ENCODE peak calls at places on chromosomes 11 and 22, in five cellular contexts. One of them, this sample, is unnamed.
A peak's percentile ranks its signal among the peaks of the same experiment; 100 is the strongest.

GRCh38 chr22:27885977-27886842 is 32.8 kb downstream of the PITPNB start:
- DNase-seq in AG04450: peak; percentile 91
- DNase-seq in activated CD4-positive, alpha-beta T cell treated with anti-CD3 and anti-CD28 coated beads, Interleukin-2, amount 10 ng/mL, durations not matched to agents 7 days and 5 days: peak; percentile 55
- DNase-seq in NCI-H1417: peak; percentile 5
- DNase-seq in NCI-H1092 treated with DMSO at 0.1 percent for 48 hours: no peak
- DNase-seq in this sample: peak; percentile 57

GRCh38 chr11:117980716-117981115 is 5.5 kb upstream of the IL10RA start:
- DNase-seq in AG04450: no peak
- DNase-seq in activated CD4-positive, alpha-beta T cell treated with anti-CD3 and anti-CD28 coated beads, Interleukin-2, amount 10 ng/mL, durations not matched to agents 7 days and 5 days: no peak
- DNase-seq in NCI-H1417: no peak
- DNase-seq in NCI-H1092 treated with DMSO at 0.1 percent for 48 hours: no peak
- DNase-seq in this sample: no peak

GRCh38 chr11:111961389-111962300 is 24.5 kb downstream of the DIXDC1 start:
- DNase-seq in AG04450: no peak
- DNase-seq in activated CD4-positive, alpha-beta T cell treated with anti-CD3 and anti-CD28 coated beads, Interleukin-2, amount 10 ng/mL, durations not matched to agents 7 days and 5 days: no peak
- DNase-seq in NCI-H1417: no peak
- DNase-seq in NCI-H1092 treated with DMSO at 0.1 percent for 48 hours: no peak
- DNase-seq in this sample: no peak

GRCh38 chr11:87859583-87859982 is 315.7 kb downstream of the RAB38 start:
- DNase-seq in AG04450: no peak
- DNase-seq in activated CD4-positive, alpha-beta T cell treated with anti-CD3 and anti-CD28 coated beads, Interleukin-2, amount 10 ng/mL, durations not matched to agents 7 days and 5 days: no peak
- DNase-seq in NCI-H1417: no peak
- DNase-seq in NCI-H1092 treated with DMSO at 0.1 percent for 48 hours: peak; percentile 17
- DNase-seq in this sample: no peak

GRCh38 chr22:40648386-40648785 is 11.9 kb upstream of the MRTFA start:
- DNase-seq in AG04450: no peak
- DNase-seq in activated CD4-positive, alpha-beta T cell treated with anti-CD3 and anti-CD28 coated beads, Interleukin-2, amount 10 ng/mL, durations not matched to agents 7 days and 5 days: no peak
- DNase-seq in NCI-H1417: no peak
- DNase-seq in NCI-H1092 treated with DMSO at 0.1 percent for 48 hours: no peak
- DNase-seq in this sample: no peak

GRCh38 chr11:122756417-122756816 is 81.9 kb upstream of the CRTAM start:
- DNase-seq in AG04450: no peak
- DNase-seq in activated CD4-positive, alpha-beta T cell treated with anti-CD3 and anti-CD28 coated beads, Interleukin-2, amount 10 ng/mL, durations not matched to agents 7 days and 5 days: peak; percentile 66
- DNase-seq in NCI-H1417: no peak
- DNase-seq in NCI-H1092 treated with DMSO at 0.1 percent for 48 hours: no peak
- DNase-seq in this sample: no peak

GRCh38 chr11:22778642-22779041 is 51.0 kb downstream of the SVIP start:
- DNase-seq in AG04450: no peak
- DNase-seq in activated CD4-positive, alpha-beta T cell treated with anti-CD3 and anti-CD28 coated beads, Interleukin-2, amount 10 ng/mL, durations not matched to agents 7 days and 5 days: no peak
- DNase-seq in NCI-H1417: peak; percentile 38
- DNase-seq in NCI-H1092 treated with DMSO at 0.1 percent for 48 hours: peak; percentile 61
- DNase-seq in this sample: no peak

GRCh38 chr11:100918551-100919500 is 210.8 kb downstream of the PGR start:
- DNase-seq in AG04450: no peak
- DNase-seq in activated CD4-positive, alpha-beta T cell treated with anti-CD3 and anti-CD28 coated beads, Interleukin-2, amount 10 ng/mL, durations not matched to agents 7 days and 5 days: no peak
- DNase-seq in NCI-H1417: peak; percentile 64
- DNase-seq in NCI-H1092 treated with DMSO at 0.1 percent for 48 hours: peak; percentile 18
- DNase-seq in this sample: peak; percentile 12

GRCh38 chr22:27347951-27348350 is 453.6 kb downstream of the MN1 start:
- DNase-seq in AG04450: no peak
- DNase-seq in activated CD4-positive, alpha-beta T cell treated with anti-CD3 and anti-CD28 coated beads, Interleukin-2, amount 10 ng/mL, durations not matched to agents 7 days and 5 days: no peak
- DNase-seq in NCI-H1417: no peak
- DNase-seq in NCI-H1092 treated with DMSO at 0.1 percent for 48 hours: no peak
- DNase-seq in this sample: no peak

GRCh38 chr11:87878373-87878779 is 296.9 kb downstream of the RAB38 start:
- DNase-seq in AG04450: peak; percentile 16
- DNase-seq in activated CD4-positive, alpha-beta T cell treated with anti-CD3 and anti-CD28 coated beads, Interleukin-2, amount 10 ng/mL, durations not matched to agents 7 days and 5 days: peak; percentile 6
- DNase-seq in NCI-H1417: no peak
- DNase-seq in NCI-H1092 treated with DMSO at 0.1 percent for 48 hours: peak; percentile 21
- DNase-seq in this sample: peak; percentile 9

GRCh38 chr11:18768472-18768901 is 23.1 kb downstream of the PTPN5 start:
- DNase-seq in AG04450: no peak
- DNase-seq in activated CD4-positive, alpha-beta T cell treated with anti-CD3 and anti-CD28 coated beads, Interleukin-2, amount 10 ng/mL, durations not matched to agents 7 days and 5 days: no peak
- DNase-seq in NCI-H1417: no peak
- DNase-seq in NCI-H1092 treated with DMSO at 0.1 percent for 48 hours: no peak
- DNase-seq in this sample: no peak

GRCh38 chr22:47240116-47240515 is 477.7 kb downstream of the TBC1D22A start:
- DNase-seq in AG04450: no peak
- DNase-seq in activated CD4-positive, alpha-beta T cell treated with anti-CD3 and anti-CD28 coated beads, Interleukin-2, amount 10 ng/mL, durations not matched to agents 7 days and 5 days: no peak
- DNase-seq in NCI-H1417: no peak
- DNase-seq in NCI-H1092 treated with DMSO at 0.1 percent for 48 hours: no peak
- DNase-seq in this sample: no peak

GRCh38 chr11:34359548-34359891 is 1.7 kb upstream of the ABTB2 start:
- DNase-seq in AG04450: no peak
- DNase-seq in activated CD4-positive, alpha-beta T cell treated with anti-CD3 and anti-CD28 coated beads, Interleukin-2, amount 10 ng/mL, durations not matched to agents 7 days and 5 days: no peak
- DNase-seq in NCI-H1417: no peak
- DNase-seq in NCI-H1092 treated with DMSO at 0.1 percent for 48 hours: no peak
- DNase-seq in this sample: no peak

GRCh38 chr11:65446446-65447277 is 24.1 kb downstream of the NEAT1 start:
- DNase-seq in AG04450: no peak
- DNase-seq in activated CD4-positive, alpha-beta T cell treated with anti-CD3 and anti-CD28 coated beads, Interleukin-2, amount 10 ng/mL, durations not matched to agents 7 days and 5 days: no peak
- DNase-seq in NCI-H1417: no peak
- DNase-seq in NCI-H1092 treated with DMSO at 0.1 percent for 48 hours: no peak
- DNase-seq in this sample: no peak

GRCh38 chr11:73223998-73224730 is 6.1 kb downstream of the P2RY2 start:
- DNase-seq in AG04450: no peak
- DNase-seq in activated CD4-positive, alpha-beta T cell treated with anti-CD3 and anti-CD28 coated beads, Interleukin-2, amount 10 ng/mL, durations not matched to agents 7 days and 5 days: no peak
- DNase-seq in NCI-H1417: no peak
- DNase-seq in NCI-H1092 treated with DMSO at 0.1 percent for 48 hours: no peak
- DNase-seq in this sample: no peak

GRCh38 chr11:116732740-116733385 is 39.9 kb downstream of the BUD13 start:
- DNase-seq in AG04450: peak; percentile 26
- DNase-seq in activated CD4-positive, alpha-beta T cell treated with anti-CD3 and anti-CD28 coated beads, Interleukin-2, amount 10 ng/mL, durations not matched to agents 7 days and 5 days: peak; percentile 67
- DNase-seq in NCI-H1417: peak; percentile 44
- DNase-seq in NCI-H1092 treated with DMSO at 0.1 percent for 48 hours: peak; percentile 60
- DNase-seq in this sample: peak; percentile 87

GRCh38 chr22:36734171-36735058 is 30.9 kb upstream of the CACNG2 start:
- DNase-seq in AG04450: no peak
- DNase-seq in activated CD4-positive, alpha-beta T cell treated with anti-CD3 and anti-CD28 coated beads, Interleukin-2, amount 10 ng/mL, durations not matched to agents 7 days and 5 days: no peak
- DNase-seq in NCI-H1417: no peak
- DNase-seq in NCI-H1092 treated with DMSO at 0.1 percent for 48 hours: no peak
- DNase-seq in this sample: no peak

GRCh38 chr22:39242389-39242808 is 2.4 kb downstream of the PDGFB start:
- DNase-seq in AG04450: no peak
- DNase-seq in activated CD4-positive, alpha-beta T cell treated with anti-CD3 and anti-CD28 coated beads, Interleukin-2, amount 10 ng/mL, durations not matched to agents 7 days and 5 days: no peak
- DNase-seq in NCI-H1417: no peak
- DNase-seq in NCI-H1092 treated with DMSO at 0.1 percent for 48 hours: no peak
- DNase-seq in this sample: no peak

GRCh38 chr22:46454910-46455269 is 82.5 kb downstream of the CELSR1 start:
- DNase-seq in AG04450: no peak
- DNase-seq in activated CD4-positive, alpha-beta T cell treated with anti-CD3 and anti-CD28 coated beads, Interleukin-2, amount 10 ng/mL, durations not matched to agents 7 days and 5 days: no peak
- DNase-seq in NCI-H1417: no peak
- DNase-seq in NCI-H1092 treated with DMSO at 0.1 percent for 48 hours: no peak
- DNase-seq in this sample: no peak

GRCh38 chr22:41507330-41508063 is 36.8 kb downstream of the POLR3H start:
- DNase-seq in AG04450: no peak
- DNase-seq in activated CD4-positive, alpha-beta T cell treated with anti-CD3 and anti-CD28 coated beads, Interleukin-2, amount 10 ng/mL, durations not matched to agents 7 days and 5 days: no peak
- DNase-seq in NCI-H1417: no peak
- DNase-seq in NCI-H1092 treated with DMSO at 0.1 percent for 48 hours: no peak
- DNase-seq in this sample: no peak

GRCh38 chr11:87252869-87253268 is 215.1 kb downstream of the TMEM135 start:
- DNase-seq in AG04450: no peak
- DNase-seq in activated CD4-positive, alpha-beta T cell treated with anti-CD3 and anti-CD28 coated beads, Interleukin-2, amount 10 ng/mL, durations not matched to agents 7 days and 5 days: no peak
- DNase-seq in NCI-H1417: no peak
- DNase-seq in NCI-H1092 treated with DMSO at 0.1 percent for 48 hours: no peak
- DNase-seq in this sample: no peak

GRCh38 chr11:14065153-14065552 is 102.6 kb downstream of the SPON1 start:
- DNase-seq in AG04450: no peak
- DNase-seq in activated CD4-positive, alpha-beta T cell treated with anti-CD3 and anti-CD28 coated beads, Interleukin-2, amount 10 ng/mL, durations not matched to agents 7 days and 5 days: peak; percentile 16
- DNase-seq in NCI-H1417: no peak
- DNase-seq in NCI-H1092 treated with DMSO at 0.1 percent for 48 hours: no peak
- DNase-seq in this sample: no peak